ENCODE peak calls at places on chromosomes 5 and 9, in seven cellular contexts. U is A549, S is IMR-90, V is H1, R is HCT116, X is HepG2, G is GM12878. N is an unnamed sample.

GRCh38 chr5:154159343-154159742 is 31.2 kb upstream of the GALNT10 start:
- DNase-seq in V (no peak), R (no peak), X (no peak), G (no peak), U (no peak), S (peak; percentile 42), N (no peak)

GRCh38 chr5:75510836-75511434 is 494 bp downstream of the CERT1 start:
- DNase-seq in U (peak; percentile 38), G (no peak), S (peak; percentile 15), X (peak; percentile 3), V (peak; percentile 68), R (no peak), N (peak; percentile 50)

GRCh38 chr9:33349743-33350142 is 52.6 kb downstream of the AQP7 start:
- DNase-seq in G (no peak), V (peak; percentile 20), R (no peak), S (no peak), U (no peak), X (no peak), N (no peak)

GRCh38 chr9:8062459-8062858 is 262.9 kb upstream of the DMAC1 start:
- DNase-seq in R (no peak), X (no peak), V (no peak), G (no peak), S (no peak), U (no peak), N (no peak)

GRCh38 chr9:38343552-38343951 is 49.0 kb upstream of the ALDH1B1 start:
- DNase-seq in X (no peak), V (peak; percentile 27), R (no peak), U (no peak), G (no peak), S (no peak), N (no peak)

GRCh38 chr5:3741372-3741770 is 145.7 kb downstream of the IRX1 start:
- DNase-seq in V (no peak), U (peak; percentile 5), S (no peak), X (no peak), G (no peak), R (no peak), N (no peak)

GRCh38 chr5:135106610-135107009 is 72.6 kb upstream of the PITX1 start:
- DNase-seq in X (no peak), S (peak; percentile 64), R (no peak), U (no peak), V (no peak), G (no peak), N (no peak)

GRCh38 chr5:60346391-60346790 is 353.6 kb downstream of the DEPDC1B start:
- DNase-seq in V (no peak), S (no peak), X (no peak), R (no peak), G (no peak), U (no peak), N (no peak)

GRCh38 chr5:54310433-54311177 is at the start of gene ARL15:
- DNase-seq in S (peak; percentile 96), G (peak; percentile 87), X (peak; percentile 91), R (peak; percentile 88), V (peak; percentile 99), U (peak; percentile 98), N (peak; percentile 98)

GRCh38 chr5:57889558-57889957 is 406.9 kb upstream of the ACTBL2 start:
- DNase-seq in U (peak; percentile 20), V (no peak), X (peak; percentile 9), S (peak; percentile 83), R (peak; percentile 46), G (no peak), N (no peak)

GRCh38 chr9:124522121-124523098 is 15.2 kb upstream of the NR5A1 start:
- DNase-seq in S (peak; percentile 31), V (peak; percentile 69), X (no peak), R (peak; percentile 8), G (no peak), U (no peak), N (no peak)

GRCh38 chr5:35608881-35609779 is 8.5 kb upstream of the SPEF2 start:
- DNase-seq in G (no peak), S (no peak), X (no peak), R (no peak), U (no peak), V (no peak), N (no peak)

GRCh38 chr9:96344458-96345180 is 38.9 kb downstream of the SLC35D2 start:
- DNase-seq in X (peak; percentile 84), U (peak; percentile 88), V (no peak), R (peak; percentile 73), G (no peak), S (peak; percentile 95), N (peak; percentile 75)

GRCh38 chr9:136206602-136207333 is 1.8 kb upstream of the LHX3 start:
- DNase-seq in G (no peak), S (no peak), R (no peak), X (no peak), V (no peak), U (no peak), N (peak; percentile 45)

GRCh38 chr9:14066815-14067214 is 247.1 kb downstream of the NFIB start:
- DNase-seq in U (no peak), R (no peak), G (no peak), V (no peak), S (no peak), X (no peak), N (no peak)

GRCh38 chr5:109479260-109479860 is 69.6 kb upstream of the PJA2 start:
- DNase-seq in V (no peak), R (no peak), X (peak; percentile 18), S (peak; percentile 34), U (peak; percentile 5), G (no peak), N (no peak)

GRCh38 chr5:66554211-66554610 is 42.0 kb upstream of the MAST4 start:
- DNase-seq in G (peak; percentile 72), X (no peak), U (no peak), V (no peak), R (no peak), S (no peak), N (no peak)

GRCh38 chr9:6049798-6050197 is 34.4 kb upstream of the RANBP6 start:
- DNase-seq in G (peak; percentile 48), X (peak; percentile 30), U (no peak), S (no peak), R (peak; percentile 35), V (no peak), N (peak; percentile 21)

GRCh38 chr5:119273391-119273839 is 82.4 kb upstream of the TNFAIP8 start:
- DNase-seq in X (no peak), R (no peak), V (no peak), G (no peak), S (no peak), U (no peak), N (no peak)

GRCh38 chr9:113894166-113894565 is 18.1 kb downstream of the ZNF618 start:
- DNase-seq in V (no peak), X (no peak), G (no peak), S (no peak), U (no peak), R (no peak), N (no peak)

GRCh38 chr9:111120526-111120925 is 82.3 kb upstream of the LPAR1 start:
- DNase-seq in S (no peak), V (no peak), U (no peak), G (no peak), R (no peak), X (no peak), N (no peak)

GRCh38 chr5:174843263-174844250 is 119.2 kb downstream of the MSX2 start:
- DNase-seq in U (no peak), V (no peak), X (no peak), G (no peak), S (no peak), R (no peak), N (no peak)

GRCh38 chr9:69873401-69873950 is 52.9 kb downstream of the CFAP95 start:
- DNase-seq in V (no peak), R (no peak), S (no peak), X (no peak), U (no peak), G (no peak), N (no peak)
- TF ChIP-seq CEBPB in V (no peak), R (no peak), S (no peak), X (no peak), U (no peak), G (no peak), N (no peak)

DNA sequence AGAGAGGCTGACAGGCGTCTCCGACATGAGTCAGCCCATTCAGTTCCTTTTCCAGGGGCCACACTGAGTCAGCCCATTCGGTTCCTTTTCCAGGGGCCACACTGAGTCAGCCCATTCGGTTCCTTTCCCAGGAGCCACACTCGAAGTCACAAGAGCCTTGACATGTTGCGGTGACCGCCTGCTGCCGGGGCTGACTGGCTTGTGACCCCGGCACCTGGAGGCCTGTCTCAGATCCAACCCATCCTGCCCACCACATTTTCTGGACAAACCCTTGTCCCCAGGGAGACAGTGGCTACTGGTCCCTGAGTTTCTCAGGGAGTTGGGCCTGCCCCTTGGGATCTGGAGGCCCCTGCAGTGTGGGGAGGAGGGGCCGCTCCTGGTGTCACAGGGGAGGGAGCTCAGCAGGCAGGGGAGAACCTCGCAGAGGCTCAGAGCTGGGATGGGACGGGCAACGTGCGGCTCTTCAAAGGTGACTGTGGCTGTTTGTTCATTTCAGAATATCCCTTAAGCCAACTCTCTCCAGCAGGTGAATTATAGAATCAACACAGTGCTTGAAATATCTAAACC is 40.5 kb upstream of the LPCAT1 start:
- DNase-seq in X (peak; percentile 84), S (peak; percentile 30), V (no peak), G (no peak), R (peak; percentile 50), U (no peak), N (peak; percentile 33)
- TF ChIP-seq CEBPB in X (no peak), S (no peak), V (no peak), G (no peak), R (no peak), U (no peak), N (no peak)

GRCh38 chr9:132792547-132792946 is 85.5 kb downstream of the AK8 start:
- DNase-seq in X (no peak), V (no peak), U (no peak), G (no peak), S (no peak), R (no peak), N (no peak)
- TF ChIP-seq CEBPB in X (no peak), V (no peak), U (no peak), G (no peak), S (no peak), R (no peak), N (no peak)

GRCh38 chr9:34654317-34655083 is 2.5 kb downstream of the IL11RA start:
- DNase-seq in X (no peak), U (no peak), R (no peak), V (no peak), G (no peak), S (peak; percentile 57), N (no peak)
- TF ChIP-seq CEBPB in X (no peak), U (no peak), R (no peak), V (no peak), G (no peak), S (no peak), N (no peak)

GRCh38 chr5:82331557-82331956 is 53.4 kb upstream of the RPS23 start:
- DNase-seq in S (no peak), G (no peak), X (no peak), U (no peak), V (no peak), R (no peak), N (no peak)

GRCh38 chr5:82334856-82335255 is 56.7 kb upstream of the RPS23 start:
- DNase-seq in G (no peak), V (no peak), S (peak; percentile 95), R (no peak), X (no peak), U (no peak), N (peak; percentile 48)

GRCh38 chr5:82334085-82334680 is 56.0 kb upstream of the RPS23 start:
- DNase-seq in U (no peak), V (no peak), S (no peak), X (no peak), R (no peak), G (no peak), N (no peak)

GRCh38 chr5:82332064-82332855 is 54.1 kb upstream of the RPS23 start:
- DNase-seq in G (no peak), X (no peak), S (no peak), R (no peak), U (no peak), V (no peak), N (no peak)

GRCh38 chr5:82332889-82333619 is 54.9 kb upstream of the RPS23 start:
- DNase-seq in G (no peak), V (no peak), S (peak; percentile 50), R (no peak), U (no peak), X (no peak), N (no peak)
- TF ChIP-seq CEBPB in G (no peak), V (no peak), S (no peak), R (no peak), U (no peak), X (no peak), N (no peak)

N was measured in K562.